ENCODE peak calls at places on chromosomes 13 and 19, in eight cellular contexts. M is PC-3, I is brain microvascular endothelial cell, S is neural progenitor cell, E is stomach, A is tibial nerve, L is heart left ventricle, Q is IMR-90. R is an unnamed sample.

GRCh38 chr13:50650936-50651638 is 192.4 kb downstream of the DLEU7 start:
- DNase-seq in Q (peak; percentile 46), A (no peak), S (no peak), I (peak; percentile 13), E (no peak), M (no peak), L (no peak), R (no peak)

GRCh38 chr19:19140476-19140875 is 2.2 kb upstream of the TMEM161A start:
- DNase-seq in M (no peak), A (no peak), Q (peak; percentile 19), L (no peak), S (no peak), E (no peak), I (no peak), R (no peak)

GRCh38 chr19:489418-490196 is 6.7 kb upstream of the MADCAM1 start:
- DNase-seq in S (peak; percentile 77), M (peak; percentile 13), Q (peak; percentile 8), L (no peak), I (no peak), A (no peak), E (no peak), R (no peak)

GRCh38 chr13:41058229-41059070 is 2.9 kb upstream of the WBP4 start:
- DNase-seq in Q (peak; percentile 4), I (no peak), E (no peak), L (no peak), M (no peak), A (no peak), S (no peak), R (peak; percentile 14)

GRCh38 chr19:45646345-45646698 is 7.1 kb upstream of the EML2 start:
- DNase-seq in A (no peak), L (no peak), Q (no peak), M (no peak), I (no peak), E (no peak), S (no peak), R (no peak)

GRCh38 chr13:72970956-72971355 is 87.8 kb upstream of the KLF5 start:
- DNase-seq in Q (peak; percentile 57), A (no peak), I (peak; percentile 59), S (no peak), E (no peak), M (peak; percentile 28), L (no peak), R (no peak)

GRCh38 chr13:46063292-46063691 is 10.7 kb upstream of the ZC3H13 start:
- DNase-seq in M (no peak), Q (no peak), E (no peak), L (no peak), A (no peak), I (no peak), S (no peak), R (no peak)

GRCh38 chr19:19274716-19275115 is 1.6 kb upstream of the TM6SF2 start:
- DNase-seq in I (no peak), A (no peak), L (no peak), S (no peak), Q (no peak), E (no peak), M (no peak), R (no peak)

GRCh38 chr13:30466358-30466714 is 600 bp upstream of the HMGB1 start:
- DNase-seq in M (peak; percentile 30), E (no peak), S (peak; percentile 55), L (no peak), Q (peak; percentile 60), I (peak; percentile 19), A (no peak), R (no peak)

GRCh38 chr19:11798391-11799296 is at the start of gene ZNF491:
- DNase-seq in E (peak; percentile 94), A (peak; percentile 86), I (peak; percentile 88), S (peak; percentile 99), M (peak; percentile 90), Q (peak; percentile 87), L (peak; percentile 93), R (peak; percentile 92)

GRCh38 chr13:95216182-95216581 is 85.1 kb downstream of the ABCC4 start:
- DNase-seq in Q (no peak), L (no peak), S (no peak), A (no peak), M (no peak), E (no peak), I (no peak), R (no peak)

GRCh38 chr13:20342326-20342725 is 110.2 kb upstream of the GJB6 start:
- DNase-seq in M (no peak), L (no peak), I (no peak), S (no peak), Q (no peak), A (no peak), E (no peak), R (no peak)

GRCh38 chr13:102355251-102355650 is 46.6 kb downstream of the FGF14 start:
- DNase-seq in S (no peak), M (no peak), A (no peak), I (no peak), Q (no peak), E (no peak), L (no peak), R (no peak)

GRCh38 chr19:40758491-40758890 is 7.5 kb downstream of the SNRPA start:
- DNase-seq in E (no peak), I (no peak), A (no peak), Q (no peak), S (no peak), M (no peak), L (no peak), R (no peak)

GRCh38 chr19:40751065-40751923 is at the start of gene SNRPA:
- DNase-seq in I (peak; percentile 98), Q (peak; percentile 98), M (peak; percentile 97), A (peak; percentile 96), S (peak; percentile 100), E (peak; percentile 98), L (peak; percentile 97), R (peak; percentile 98)

GRCh38 chr19:40756502-40757110 is 5.6 kb downstream of the SNRPA start:
- DNase-seq in S (no peak), L (no peak), A (no peak), I (no peak), Q (no peak), M (peak; percentile 51), E (no peak), R (no peak)

GRCh38 chr19:40754611-40755247 is 3.7 kb downstream of the SNRPA start:
- DNase-seq in S (no peak), M (peak; percentile 14), E (peak; percentile 60), I (no peak), Q (peak; percentile 19), A (no peak), L (no peak), R (no peak)

DNA sequence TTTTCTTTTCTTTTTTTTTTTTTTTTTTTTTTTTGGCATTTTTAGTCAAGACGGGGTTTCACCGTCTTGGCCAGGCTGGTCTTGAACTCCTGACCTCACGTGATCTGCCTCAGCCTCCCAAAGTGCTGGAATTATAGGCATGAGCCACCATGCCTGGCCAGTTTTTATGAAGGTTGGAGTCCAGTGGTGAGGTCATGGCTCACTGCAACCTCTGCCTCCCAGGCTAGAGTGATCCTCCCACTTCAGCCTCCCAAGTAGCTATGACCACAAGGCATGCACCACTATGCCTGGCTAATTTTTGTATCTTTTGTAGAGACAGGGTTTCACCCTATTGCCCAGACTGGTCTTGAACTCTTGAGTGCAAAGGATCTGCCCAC is 4.2 kb downstream of the SNRPA start:
- DNase-seq in Q (no peak), A (no peak), L (no peak), E (no peak), M (no peak), S (no peak), I (no peak), R (no peak)
- H3K36me3 ChIP-seq in Q (peaks cover 43% of the 10 kb centered on the region), A (no peaks in the 10 kb centered on the region), L (peaks cover 46% of the 10 kb centered on the region), E (peaks cover 53% of the 10 kb centered on the region), M (peaks cover 23% of the 10 kb centered on the region), S (peaks cover 6% of the 10 kb centered on the region), I (peaks cover 42% of the 10 kb centered on the region), R (peaks cover 26% of the 10 kb centered on the region)

GRCh38 chr19:2330255-2330631 is 1.8 kb downstream of the SPPL2B start:
- DNase-seq in L (no peak), S (no peak), A (no peak), E (no peak), I (no peak), M (no peak), Q (no peak), R (no peak)

GRCh38 chr19:2327773-2328400 is 499 bp downstream of the LSM7 start:
- DNase-seq in M (peak; percentile 48), Q (peak; percentile 81), I (peak; percentile 86), A (peak; percentile 19), E (peak; percentile 52), L (no peak), S (peak; percentile 80), R (no peak)

GRCh38 chr19:2328401-2329161 is at the start of the genes LSM7 and SPPL2B:
- DNase-seq in S (peak; percentile 95), E (peak; percentile 93), A (peak; percentile 84), M (peak; percentile 85), L (peak; percentile 92), Q (peak; percentile 83), I (peak; percentile 66), R (peak; percentile 93)

GRCh38 chr19:2329528-2329927 is 1.0 kb downstream of the SPPL2B start:
- DNase-seq in S (peak; percentile 93), L (no peak), Q (no peak), A (no peak), M (no peak), E (no peak), I (no peak), R (no peak)

GRCh38 chr19:2329162-2329505 is 650 bp downstream of the SPPL2B start:
- DNase-seq in I (no peak), S (no peak), Q (no peak), L (no peak), M (no peak), A (no peak), E (no peak), R (no peak)
- TF ChIP-seq CTCF in I (no peak), S (no peak), Q (no peak), L (no peak), M (no peak), A (no peak), E (no peak), R (no peak)

GRCh38 chr13:32883501-32883900 is 132.7 kb upstream of the KL start:
- DNase-seq in S (no peak), L (peak; percentile 11), Q (peak; percentile 46), I (no peak), A (peak; percentile 20), E (no peak), M (no peak), R (no peak)

GRCh38 chr13:32881792-32882175 is 134.4 kb upstream of the KL start:
- DNase-seq in A (no peak), S (no peak), Q (no peak), L (no peak), I (no peak), E (no peak), M (peak; percentile 54), R (no peak)

GRCh38 chr13:32881074-32881791 is 135.0 kb upstream of the KL start:
- DNase-seq in S (no peak), Q (peak; percentile 82), I (peak; percentile 35), A (no peak), L (no peak), M (peak; percentile 33), E (no peak), R (no peak)

GRCh38 chr13:32878172-32878571 is 138.1 kb upstream of the KL start:
- DNase-seq in I (no peak), S (no peak), E (no peak), Q (peak; percentile 73), L (no peak), M (peak; percentile 69), A (no peak), R (no peak)

GRCh38 chr13:32880636-32881035 is 135.6 kb upstream of the KL start:
- DNase-seq in S (no peak), E (no peak), L (no peak), A (no peak), I (no peak), Q (no peak), M (no peak), R (no peak)
- H3K27ac ChIP-seq in S (no peak overlapping the region), E (no peak overlapping the region), L (no peak overlapping the region), A (no peak overlapping the region), I (no peak overlapping the region), Q (peak overlapping the region; percentile 14), M (peak overlapping the region; percentile 29), R (no peak overlapping the region)

GRCh38 chr19:51873097-51873496 is 14.7 kb downstream of the ZNF577 start:
- DNase-seq in E (no peak), Q (no peak), I (no peak), M (no peak), L (no peak), S (no peak), A (no peak), R (no peak)
- H3K36me3 ChIP-seq in E (peaks cover 65% of the 10 kb centered on the region), Q (peaks cover 24% of the 10 kb centered on the region), I (peaks cover 16% of the 10 kb centered on the region), M (peaks cover 88% of the 10 kb centered on the region), L (peaks cover 55% of the 10 kb centered on the region), S (peaks cover 67% of the 10 kb centered on the region), A (peaks cover 6% of the 10 kb centered on the region), R (peaks cover 60% of the 10 kb centered on the region)

R was measured in heart right ventricle.